ENCODE peak calls at places on chromosomes 7 and 10, in four cellular contexts. Q is A172; L is EL; M is CD4-positive, CD25-positive, alpha-beta regulatory T cell. D is an unnamed sample.

GRCh38 chr10:132699411-132700167 is 86.4 kb downstream of the NKX6-2 start:
- DNase-seq in Q (no peak), L (no peak), M (no peak), D (no peak)

GRCh38 chr10:90199098-90199497 is 497.7 kb downstream of the KIF20B start:
- DNase-seq in Q (no peak), L (no peak), M (no peak), D (no peak)

GRCh38 chr7:17521437-17521836 is 223.0 kb downstream of the AHR start:
- DNase-seq in Q (peak; percentile 65), L (peak; percentile 79), M (no peak), D (no peak)

GRCh38 chr7:128939861-128940410 is 2.2 kb downstream of the IRF5 start:
- DNase-seq in Q (no peak), L (no peak), M (no peak), D (no peak)

GRCh38 chr10:58781873-58782488 is 269.3 kb downstream of the BICC1 start:
- DNase-seq in Q (peak; percentile 19), L (peak; percentile 65), M (peak; percentile 31), D (peak; percentile 29)

GRCh38 chr10:43128958-43129706 is 9.1 kb upstream of the CSGALNACT2 start:
- DNase-seq in Q (peak; percentile 87), L (peak; percentile 92), M (peak; percentile 64), D (no peak)

GRCh38 chr10:17239671-17240460 is 11.8 kb downstream of the VIM start:
- DNase-seq in Q (no peak), L (no peak), M (no peak), D (no peak)

GRCh38 chr7:28355553-28356319 is 56.6 kb upstream of the CREB5 start:
- DNase-seq in Q (no peak), L (no peak), M (no peak), D (no peak)

GRCh38 chr10:125779403-125780327 is 4.0 kb upstream of the MMP21 start:
- DNase-seq in Q (no peak), L (no peak), M (no peak), D (no peak)

GRCh38 chr7:13800694-13801448 is 188.6 kb downstream of the ETV1 start:
- DNase-seq in Q (peak; percentile 83), L (no peak), M (no peak), D (no peak)

GRCh38 chr10:28774051-28774995 is 97.0 kb downstream of the BAMBI start:
- DNase-seq in Q (no peak), L (peak; percentile 35), M (no peak), D (no peak)

GRCh38 chr7:14407246-14408015 is 418.0 kb upstream of the ETV1 start:
- DNase-seq in Q (no peak), L (no peak), M (no peak), D (no peak)

GRCh38 chr10:22620140-22620857 is 94.1 kb downstream of the PIP4K2A start:
- DNase-seq in Q (peak; percentile 98), L (peak; percentile 98), M (no peak), D (no peak)

GRCh38 chr7:89772276-89772675 is 382.0 kb upstream of the STEAP1 start:
- DNase-seq in Q (no peak), L (no peak), M (no peak), D (no peak)

GRCh38 chr10:62541811-62542210 is 167.6 kb downstream of the ZNF365 start:
- DNase-seq in Q (no peak), L (no peak), M (no peak), D (no peak)

GRCh38 chr10:34808789-34809745 is 6.0 kb downstream of the PARD3 start:
- DNase-seq in Q (no peak), L (peak; percentile 55), M (no peak), D (peak; percentile 38)

GRCh38 chr10:71390435-71390820 is 6.3 kb upstream of the CDH23 start:
- DNase-seq in Q (no peak), L (no peak), M (no peak), D (no peak)

GRCh38 chr7:74002474-74003017 is 25.4 kb upstream of the ELN start:
- DNase-seq in Q (peak; percentile 95), L (peak; percentile 86), M (peak; percentile 29), D (no peak)

GRCh38 chr7:140475747-140476333 is 3.5 kb downstream of the MKRN1 start:
- DNase-seq in Q (peak; percentile 19), L (peak; percentile 39), M (peak; percentile 72), D (peak; percentile 41)

GRCh38 chr7:20241491-20242261 is 24.5 kb upstream of the MACC1 start:
- DNase-seq in Q (peak; percentile 30), L (peak; percentile 81), M (no peak), D (no peak)

GRCh38 chr7:155282671-155283070 is 15.0 kb upstream of the INSIG1 start:
- DNase-seq in Q (no peak), L (no peak), M (no peak), D (no peak)

GRCh38 chr10:103637855-103638561 is 144.5 kb downstream of the NEURL1 start:
- DNase-seq in Q (no peak), L (peak; percentile 62), M (no peak), D (no peak)

GRCh38 chr7:6221340-6222319 is 50.8 kb downstream of the CYTH3 start:
- DNase-seq in Q (peak; percentile 56), L (no peak), M (peak; percentile 62), D (no peak)

GRCh38 chr10:43665054-43665453 is 16.4 kb upstream of the ZNF32 start:
- DNase-seq in Q (no peak), L (no peak), M (no peak), D (no peak)

GRCh38 chr7:30433082-30433481 is 45.5 kb downstream of the NOD1 start:
- DNase-seq in Q (no peak), L (no peak), M (no peak), D (no peak)

GRCh38 chr7:94449151-94449725 is 54.5 kb downstream of the COL1A2 start:
- DNase-seq in Q (peak; percentile 36), L (peak; percentile 49), M (peak; percentile 38), D (peak; percentile 28)

GRCh38 chr7:4631664-4632171 is 50.4 kb upstream of the FOXK1 start:
- DNase-seq in Q (peak; percentile 97), L (peak; percentile 88), M (no peak), D (no peak)

GRCh38 chr10:17851611-17852010 is 42.5 kb downstream of the MRC1 start:
- DNase-seq in Q (no peak), L (no peak), M (no peak), D (peak; percentile 44)

GRCh38 chr10:52463831-52464230 is 149.8 kb downstream of the DKK1 start:
- DNase-seq in Q (no peak), L (no peak), M (no peak), D (no peak)

GRCh38 chr7:66330961-66331360 is 125.8 kb downstream of the TPST1 start:
- DNase-seq in Q (no peak), L (no peak), M (no peak), D (peak; percentile 1)

GRCh38 chr10:73901261-73901660 is 9.7 kb upstream of the PLAU start:
- DNase-seq in Q (no peak), L (no peak), M (no peak), D (no peak)

GRCh38 chr7:73893342-73894101 is 32.6 kb downstream of the TMEM270 start:
- DNase-seq in Q (peak; percentile 58), L (no peak), M (no peak), D (no peak)

GRCh38 chr7:10205690-10206089 is 768.0 kb upstream of the PHF14 start:
- DNase-seq in Q (no peak), L (no peak), M (no peak), D (no peak)